ENCODE peak calls at places on chromosomes 11 and 22, in ten cellular contexts. One of them, this sample, is unnamed.

GRCh38 chr11:62472063-62472884 is 53.4 kb downstream of the SCGB1A1 start:
- DNase-seq in effector memory CD4-positive, alpha-beta T cell: no peak
- DNase-seq in pulmonary artery endothelial cell: no peak
- DNase-seq in H1: no peak
- DNase-seq in A172: peak; percentile 83
- DNase-seq in stimulated activated effector memory CD8-positive, alpha-beta T cell treated with anti-CD3 and anti-CD28 coated beads, Interleukin-12 subunit alpha, Interleukin-12 subunit beta, amount 100 ng/mL, for 72 hours: no peak
- DNase-seq in GM20000: no peak
- DNase-seq in GM03348: peak; percentile 70
- DNase-seq in kidney: no peak
- DNase-seq in non-pigmented ciliary epithelial cell: no peak
- DNase-seq in this sample: peak; percentile 66

GRCh38 chr11:65562788-65563187 is 4.6 kb upstream of the LTBP3 start:
- DNase-seq in A172: no peak
- DNase-seq in GM03348: no peak
- DNase-seq in stimulated activated effector memory CD8-positive, alpha-beta T cell treated with anti-CD3 and anti-CD28 coated beads, Interleukin-12 subunit alpha, Interleukin-12 subunit beta, amount 100 ng/mL, for 72 hours: no peak
- DNase-seq in H1: no peak
- DNase-seq in kidney: no peak
- DNase-seq in GM20000: no peak
- DNase-seq in effector memory CD4-positive, alpha-beta T cell: no peak
- DNase-seq in non-pigmented ciliary epithelial cell: no peak
- DNase-seq in pulmonary artery endothelial cell: no peak
- DNase-seq in this sample: no peak

GRCh38 chr22:43235445-43236400 is 48.8 kb upstream of the TTLL12 start:
- DNase-seq in effector memory CD4-positive, alpha-beta T cell: no peak
- DNase-seq in GM03348: no peak
- DNase-seq in GM20000: no peak
- DNase-seq in A172: no peak
- DNase-seq in stimulated activated effector memory CD8-positive, alpha-beta T cell treated with anti-CD3 and anti-CD28 coated beads, Interleukin-12 subunit alpha, Interleukin-12 subunit beta, amount 100 ng/mL, for 72 hours: no peak
- DNase-seq in pulmonary artery endothelial cell: no peak
- DNase-seq in kidney: no peak
- DNase-seq in H1: no peak
- DNase-seq in non-pigmented ciliary epithelial cell: no peak
- DNase-seq in this sample: no peak

GRCh38 chr22:45205624-45205925 is 35.1 kb downstream of the KIAA0930 start:
- DNase-seq in GM03348: no peak
- DNase-seq in A172: no peak
- DNase-seq in non-pigmented ciliary epithelial cell: no peak
- DNase-seq in H1: no peak
- DNase-seq in pulmonary artery endothelial cell: no peak
- DNase-seq in GM20000: no peak
- DNase-seq in stimulated activated effector memory CD8-positive, alpha-beta T cell treated with anti-CD3 and anti-CD28 coated beads, Interleukin-12 subunit alpha, Interleukin-12 subunit beta, amount 100 ng/mL, for 72 hours: no peak
- DNase-seq in effector memory CD4-positive, alpha-beta T cell: no peak
- DNase-seq in kidney: no peak
- DNase-seq in this sample: no peak

GRCh38 chr22:35567794-35568193 is 27.2 kb downstream of the RASD2 start:
- DNase-seq in H1: no peak
- DNase-seq in stimulated activated effector memory CD8-positive, alpha-beta T cell treated with anti-CD3 and anti-CD28 coated beads, Interleukin-12 subunit alpha, Interleukin-12 subunit beta, amount 100 ng/mL, for 72 hours: no peak
- DNase-seq in pulmonary artery endothelial cell: no peak
- DNase-seq in non-pigmented ciliary epithelial cell: no peak
- DNase-seq in A172: no peak
- DNase-seq in GM20000: no peak
- DNase-seq in kidney: no peak
- DNase-seq in GM03348: no peak
- DNase-seq in effector memory CD4-positive, alpha-beta T cell: no peak
- DNase-seq in this sample: no peak

GRCh38 chr22:23033116-23033905 is 37.0 kb upstream of the GNAZ start:
- DNase-seq in A172: no peak
- DNase-seq in kidney: no peak
- DNase-seq in effector memory CD4-positive, alpha-beta T cell: no peak
- DNase-seq in pulmonary artery endothelial cell: no peak
- DNase-seq in H1: no peak
- DNase-seq in non-pigmented ciliary epithelial cell: no peak
- DNase-seq in GM03348: no peak
- DNase-seq in GM20000: no peak
- DNase-seq in stimulated activated effector memory CD8-positive, alpha-beta T cell treated with anti-CD3 and anti-CD28 coated beads, Interleukin-12 subunit alpha, Interleukin-12 subunit beta, amount 100 ng/mL, for 72 hours: peak; percentile 18
- DNase-seq in this sample: peak; percentile 43

GRCh38 chr11:8199676-8200075 is 30.9 kb upstream of the RIC3 start:
- DNase-seq in pulmonary artery endothelial cell: no peak
- DNase-seq in GM03348: no peak
- DNase-seq in stimulated activated effector memory CD8-positive, alpha-beta T cell treated with anti-CD3 and anti-CD28 coated beads, Interleukin-12 subunit alpha, Interleukin-12 subunit beta, amount 100 ng/mL, for 72 hours: no peak
- DNase-seq in kidney: no peak
- DNase-seq in GM20000: no peak
- DNase-seq in non-pigmented ciliary epithelial cell: no peak
- DNase-seq in A172: no peak
- DNase-seq in effector memory CD4-positive, alpha-beta T cell: no peak
- DNase-seq in H1: peak; percentile 8
- DNase-seq in this sample: no peak

GRCh38 chr22:38750104-38750503 is 5.7 kb downstream of the SUN2 start:
- DNase-seq in A172: no peak
- DNase-seq in H1: no peak
- DNase-seq in kidney: peak; percentile 72
- DNase-seq in GM20000: no peak
- DNase-seq in stimulated activated effector memory CD8-positive, alpha-beta T cell treated with anti-CD3 and anti-CD28 coated beads, Interleukin-12 subunit alpha, Interleukin-12 subunit beta, amount 100 ng/mL, for 72 hours: no peak
- DNase-seq in pulmonary artery endothelial cell: no peak
- DNase-seq in effector memory CD4-positive, alpha-beta T cell: no peak
- DNase-seq in non-pigmented ciliary epithelial cell: no peak
- DNase-seq in GM03348: no peak
- DNase-seq in this sample: no peak

GRCh38 chr22:36425977-36426523 is 38.3 kb upstream of the MYH9 start:
- DNase-seq in non-pigmented ciliary epithelial cell: no peak
- DNase-seq in effector memory CD4-positive, alpha-beta T cell: no peak
- DNase-seq in A172: no peak
- DNase-seq in GM20000: peak; percentile 42
- DNase-seq in stimulated activated effector memory CD8-positive, alpha-beta T cell treated with anti-CD3 and anti-CD28 coated beads, Interleukin-12 subunit alpha, Interleukin-12 subunit beta, amount 100 ng/mL, for 72 hours: no peak
- DNase-seq in H1: peak; percentile 50
- DNase-seq in kidney: peak; percentile 91
- DNase-seq in GM03348: no peak
- DNase-seq in pulmonary artery endothelial cell: no peak
- DNase-seq in this sample: peak; percentile 82

GRCh38 chr11:84691830-84692229 is 935.3 kb downstream of the DLG2 start:
- DNase-seq in stimulated activated effector memory CD8-positive, alpha-beta T cell treated with anti-CD3 and anti-CD28 coated beads, Interleukin-12 subunit alpha, Interleukin-12 subunit beta, amount 100 ng/mL, for 72 hours: no peak
- DNase-seq in GM03348: no peak
- DNase-seq in pulmonary artery endothelial cell: no peak
- DNase-seq in effector memory CD4-positive, alpha-beta T cell: no peak
- DNase-seq in A172: no peak
- DNase-seq in H1: no peak
- DNase-seq in non-pigmented ciliary epithelial cell: peak; percentile 1
- DNase-seq in kidney: no peak
- DNase-seq in GM20000: no peak
- DNase-seq in this sample: no peak

GRCh38 chr11:19237381-19237780 is 3.4 kb downstream of the E2F8 start:
- DNase-seq in stimulated activated effector memory CD8-positive, alpha-beta T cell treated with anti-CD3 and anti-CD28 coated beads, Interleukin-12 subunit alpha, Interleukin-12 subunit beta, amount 100 ng/mL, for 72 hours: no peak
- DNase-seq in A172: no peak
- DNase-seq in H1: no peak
- DNase-seq in pulmonary artery endothelial cell: no peak
- DNase-seq in effector memory CD4-positive, alpha-beta T cell: no peak
- DNase-seq in non-pigmented ciliary epithelial cell: no peak
- DNase-seq in kidney: no peak
- DNase-seq in GM03348: no peak
- DNase-seq in GM20000: no peak
- DNase-seq in this sample: no peak

GRCh38 chr11:4181780-4182721 is 87.5 kb downstream of the RRM1 start:
- DNase-seq in GM20000: peak; percentile 69
- DNase-seq in H1: peak; percentile 75
- DNase-seq in stimulated activated effector memory CD8-positive, alpha-beta T cell treated with anti-CD3 and anti-CD28 coated beads, Interleukin-12 subunit alpha, Interleukin-12 subunit beta, amount 100 ng/mL, for 72 hours: peak; percentile 65
- DNase-seq in kidney: peak; percentile 82
- DNase-seq in pulmonary artery endothelial cell: peak; percentile 30
- DNase-seq in GM03348: peak; percentile 85
- DNase-seq in A172: peak; percentile 61
- DNase-seq in effector memory CD4-positive, alpha-beta T cell: no peak
- DNase-seq in non-pigmented ciliary epithelial cell: peak; percentile 13
- DNase-seq in this sample: peak; percentile 71

GRCh38 chr11:83827940-83828554 is 541.9 kb upstream of the CCDC90B start:
- DNase-seq in pulmonary artery endothelial cell: no peak
- DNase-seq in kidney: no peak
- DNase-seq in non-pigmented ciliary epithelial cell: no peak
- DNase-seq in GM20000: peak; percentile 41
- DNase-seq in H1: no peak
- DNase-seq in A172: peak; percentile 37
- DNase-seq in GM03348: peak; percentile 50
- DNase-seq in stimulated activated effector memory CD8-positive, alpha-beta T cell treated with anti-CD3 and anti-CD28 coated beads, Interleukin-12 subunit alpha, Interleukin-12 subunit beta, amount 100 ng/mL, for 72 hours: no peak
- DNase-seq in effector memory CD4-positive, alpha-beta T cell: no peak
- DNase-seq in this sample: peak; percentile 20

GRCh38 chr22:20137671-20138416 is 6.2 kb downstream of the ZDHHC8 start:
- DNase-seq in stimulated activated effector memory CD8-positive, alpha-beta T cell treated with anti-CD3 and anti-CD28 coated beads, Interleukin-12 subunit alpha, Interleukin-12 subunit beta, amount 100 ng/mL, for 72 hours: no peak
- DNase-seq in non-pigmented ciliary epithelial cell: no peak
- DNase-seq in A172: no peak
- DNase-seq in effector memory CD4-positive, alpha-beta T cell: no peak
- DNase-seq in GM20000: no peak
- DNase-seq in kidney: no peak
- DNase-seq in pulmonary artery endothelial cell: no peak
- DNase-seq in GM03348: no peak
- DNase-seq in H1: no peak
- DNase-seq in this sample: peak; percentile 73

GRCh38 chr22:45321827-45322226 is 12.1 kb downstream of the FAM118A start:
- DNase-seq in pulmonary artery endothelial cell: no peak
- DNase-seq in A172: no peak
- DNase-seq in H1: no peak
- DNase-seq in effector memory CD4-positive, alpha-beta T cell: no peak
- DNase-seq in kidney: peak; percentile 28
- DNase-seq in GM03348: no peak
- DNase-seq in GM20000: no peak
- DNase-seq in stimulated activated effector memory CD8-positive, alpha-beta T cell treated with anti-CD3 and anti-CD28 coated beads, Interleukin-12 subunit alpha, Interleukin-12 subunit beta, amount 100 ng/mL, for 72 hours: no peak
- DNase-seq in non-pigmented ciliary epithelial cell: no peak
- DNase-seq in this sample: no peak

GRCh38 chr11:7115775-7116174 is 27.0 kb downstream of the RBMXL2 start:
- DNase-seq in effector memory CD4-positive, alpha-beta T cell: no peak
- DNase-seq in H1: no peak
- DNase-seq in GM03348: no peak
- DNase-seq in non-pigmented ciliary epithelial cell: no peak
- DNase-seq in stimulated activated effector memory CD8-positive, alpha-beta T cell treated with anti-CD3 and anti-CD28 coated beads, Interleukin-12 subunit alpha, Interleukin-12 subunit beta, amount 100 ng/mL, for 72 hours: no peak
- DNase-seq in GM20000: no peak
- DNase-seq in A172: no peak
- DNase-seq in kidney: no peak
- DNase-seq in pulmonary artery endothelial cell: no peak
- DNase-seq in this sample: no peak

GRCh38 chr11:102111787-102112653 is 1.8 kb downstream of the YAP1 start:
- DNase-seq in stimulated activated effector memory CD8-positive, alpha-beta T cell treated with anti-CD3 and anti-CD28 coated beads, Interleukin-12 subunit alpha, Interleukin-12 subunit beta, amount 100 ng/mL, for 72 hours: no peak
- DNase-seq in non-pigmented ciliary epithelial cell: peak; percentile 68
- DNase-seq in GM20000: no peak
- DNase-seq in A172: peak; percentile 69
- DNase-seq in effector memory CD4-positive, alpha-beta T cell: no peak
- DNase-seq in GM03348: peak; percentile 58
- DNase-seq in H1: no peak
- DNase-seq in kidney: no peak
- DNase-seq in pulmonary artery endothelial cell: peak; percentile 55
- DNase-seq in this sample: no peak

GRCh38 chr11:33802414-33802950 is 28.2 kb upstream of the FBXO3 start:
- DNase-seq in kidney: peak; percentile 83
- DNase-seq in GM20000: no peak
- DNase-seq in non-pigmented ciliary epithelial cell: peak; percentile 59
- DNase-seq in effector memory CD4-positive, alpha-beta T cell: no peak
- DNase-seq in A172: peak; percentile 90
- DNase-seq in GM03348: peak; percentile 80
- DNase-seq in stimulated activated effector memory CD8-positive, alpha-beta T cell treated with anti-CD3 and anti-CD28 coated beads, Interleukin-12 subunit alpha, Interleukin-12 subunit beta, amount 100 ng/mL, for 72 hours: peak; percentile 49
- DNase-seq in pulmonary artery endothelial cell: peak; percentile 44
- DNase-seq in H1: peak; percentile 83
- DNase-seq in this sample: peak; percentile 30

GRCh38 chr11:128018692-128019091 is 568.7 kb downstream of the ETS1 start:
- DNase-seq in H1: no peak
- DNase-seq in GM03348: no peak
- DNase-seq in A172: peak; percentile 7
- DNase-seq in pulmonary artery endothelial cell: no peak
- DNase-seq in effector memory CD4-positive, alpha-beta T cell: no peak
- DNase-seq in GM20000: no peak
- DNase-seq in non-pigmented ciliary epithelial cell: no peak
- DNase-seq in kidney: no peak
- DNase-seq in stimulated activated effector memory CD8-positive, alpha-beta T cell treated with anti-CD3 and anti-CD28 coated beads, Interleukin-12 subunit alpha, Interleukin-12 subunit beta, amount 100 ng/mL, for 72 hours: no peak
- DNase-seq in this sample: no peak

GRCh38 chr11:64095286-64095825 is 59.6 kb downstream of the FLRT1 start:
- DNase-seq in pulmonary artery endothelial cell: no peak
- DNase-seq in kidney: no peak
- DNase-seq in GM20000: no peak
- DNase-seq in H1: no peak
- DNase-seq in effector memory CD4-positive, alpha-beta T cell: no peak
- DNase-seq in stimulated activated effector memory CD8-positive, alpha-beta T cell treated with anti-CD3 and anti-CD28 coated beads, Interleukin-12 subunit alpha, Interleukin-12 subunit beta, amount 100 ng/mL, for 72 hours: no peak
- DNase-seq in GM03348: no peak
- DNase-seq in non-pigmented ciliary epithelial cell: no peak
- DNase-seq in A172: no peak
- DNase-seq in this sample: no peak

GRCh38 chr11:65651589-65652510 is 10.9 kb downstream of the RELA start:
- DNase-seq in H1: no peak
- DNase-seq in A172: peak; percentile 25
- DNase-seq in GM03348: peak; percentile 23
- DNase-seq in effector memory CD4-positive, alpha-beta T cell: no peak
- DNase-seq in kidney: peak; percentile 83
- DNase-seq in pulmonary artery endothelial cell: no peak
- DNase-seq in non-pigmented ciliary epithelial cell: no peak
- DNase-seq in stimulated activated effector memory CD8-positive, alpha-beta T cell treated with anti-CD3 and anti-CD28 coated beads, Interleukin-12 subunit alpha, Interleukin-12 subunit beta, amount 100 ng/mL, for 72 hours: no peak
- DNase-seq in GM20000: no peak
- DNase-seq in this sample: peak; percentile 77

GRCh38 chr11:27902981-27903624 is 202.8 kb upstream of the BDNF start:
- DNase-seq in pulmonary artery endothelial cell: no peak
- DNase-seq in effector memory CD4-positive, alpha-beta T cell: no peak
- DNase-seq in A172: peak; percentile 46
- DNase-seq in non-pigmented ciliary epithelial cell: no peak
- DNase-seq in GM20000: no peak
- DNase-seq in GM03348: peak; percentile 50
- DNase-seq in stimulated activated effector memory CD8-positive, alpha-beta T cell treated with anti-CD3 and anti-CD28 coated beads, Interleukin-12 subunit alpha, Interleukin-12 subunit beta, amount 100 ng/mL, for 72 hours: no peak
- DNase-seq in kidney: no peak
- DNase-seq in H1: no peak
- DNase-seq in this sample: no peak

GRCh38 chr11:46522682-46523281 is 71.0 kb downstream of the AMBRA1 start:
- DNase-seq in stimulated activated effector memory CD8-positive, alpha-beta T cell treated with anti-CD3 and anti-CD28 coated beads, Interleukin-12 subunit alpha, Interleukin-12 subunit beta, amount 100 ng/mL, for 72 hours: no peak
- DNase-seq in GM03348: no peak
- DNase-seq in non-pigmented ciliary epithelial cell: no peak
- DNase-seq in H1: no peak
- DNase-seq in effector memory CD4-positive, alpha-beta T cell: no peak
- DNase-seq in GM20000: no peak
- DNase-seq in pulmonary artery endothelial cell: no peak
- DNase-seq in A172: no peak
- DNase-seq in kidney: no peak
- DNase-seq in this sample: no peak

GRCh38 chr11:97722065-97722464 is 1298.7 kb upstream of the CNTN5 start:
- DNase-seq in effector memory CD4-positive, alpha-beta T cell: no peak
- DNase-seq in non-pigmented ciliary epithelial cell: peak; percentile 93
- DNase-seq in GM03348: no peak
- DNase-seq in stimulated activated effector memory CD8-positive, alpha-beta T cell treated with anti-CD3 and anti-CD28 coated beads, Interleukin-12 subunit alpha, Interleukin-12 subunit beta, amount 100 ng/mL, for 72 hours: no peak
- DNase-seq in A172: peak; percentile 89
- DNase-seq in pulmonary artery endothelial cell: no peak
- DNase-seq in GM20000: no peak
- DNase-seq in H1: no peak
- DNase-seq in kidney: peak; percentile 28
- DNase-seq in this sample: no peak

GRCh38 chr11:36449566-36450390 is 60.3 kb downstream of the TRAF6 start:
- DNase-seq in A172: no peak
- DNase-seq in H1: no peak
- DNase-seq in kidney: no peak
- DNase-seq in GM20000: peak; percentile 44
- DNase-seq in non-pigmented ciliary epithelial cell: no peak
- DNase-seq in GM03348: no peak
- DNase-seq in effector memory CD4-positive, alpha-beta T cell: no peak
- DNase-seq in pulmonary artery endothelial cell: no peak
- DNase-seq in stimulated activated effector memory CD8-positive, alpha-beta T cell treated with anti-CD3 and anti-CD28 coated beads, Interleukin-12 subunit alpha, Interleukin-12 subunit beta, amount 100 ng/mL, for 72 hours: no peak
- DNase-seq in this sample: no peak

GRCh38 chr11:82889133-82890001 is 10.9 kb downstream of the PRCP start:
- DNase-seq in stimulated activated effector memory CD8-positive, alpha-beta T cell treated with anti-CD3 and anti-CD28 coated beads, Interleukin-12 subunit alpha, Interleukin-12 subunit beta, amount 100 ng/mL, for 72 hours: no peak
- DNase-seq in GM03348: no peak
- DNase-seq in pulmonary artery endothelial cell: peak; percentile 87
- DNase-seq in effector memory CD4-positive, alpha-beta T cell: no peak
- DNase-seq in H1: no peak
- DNase-seq in kidney: no peak
- DNase-seq in A172: peak; percentile 48
- DNase-seq in GM20000: no peak
- DNase-seq in non-pigmented ciliary epithelial cell: no peak
- DNase-seq in this sample: no peak

GRCh38 chr11:78032090-78032489 is 9.0 kb upstream of the KCTD14 start:
- DNase-seq in kidney: no peak
- DNase-seq in pulmonary artery endothelial cell: no peak
- DNase-seq in effector memory CD4-positive, alpha-beta T cell: no peak
- DNase-seq in non-pigmented ciliary epithelial cell: no peak
- DNase-seq in H1: no peak
- DNase-seq in GM20000: no peak
- DNase-seq in A172: no peak
- DNase-seq in stimulated activated effector memory CD8-positive, alpha-beta T cell treated with anti-CD3 and anti-CD28 coated beads, Interleukin-12 subunit alpha, Interleukin-12 subunit beta, amount 100 ng/mL, for 72 hours: no peak
- DNase-seq in GM03348: no peak
- DNase-seq in this sample: no peak

GRCh38 chr22:20036535-20037392 is 15.9 kb downstream of the TANGO2 start:
- DNase-seq in GM20000: no peak
- DNase-seq in non-pigmented ciliary epithelial cell: no peak
- DNase-seq in kidney: no peak
- DNase-seq in effector memory CD4-positive, alpha-beta T cell: no peak
- DNase-seq in A172: no peak
- DNase-seq in pulmonary artery endothelial cell: no peak
- DNase-seq in stimulated activated effector memory CD8-positive, alpha-beta T cell treated with anti-CD3 and anti-CD28 coated beads, Interleukin-12 subunit alpha, Interleukin-12 subunit beta, amount 100 ng/mL, for 72 hours: no peak
- DNase-seq in GM03348: no peak
- DNase-seq in H1: no peak
- DNase-seq in this sample: no peak

This sample was measured in K562.